ENCODE peak calls at places on chromosomes 4 and X, in four cellular contexts. Q, M, F and C are unnamed samples.

GRCh38 chrX:78019586-78020483 is 50.4 kb upstream of the PGAM4 start:
- DNase-seq in F (no peak), Q (no peak), M (no peak), C (no peak)

GRCh38 chr4:84647307-84647884 is 64.5 kb downstream of the CDS1 start:
- DNase-seq in F (no peak), Q (peak), M (peak), C (peak)

GRCh38 chr4:152976466-152976761 is 40.3 kb downstream of the FHDC1 start:
- DNase-seq in M (no peak), F (no peak), Q (peak), C (no peak)

GRCh38 chrX:69493193-69493592 is 10.9 kb upstream of the NALF2 start:
- DNase-seq in F (peak), Q (peak), M (peak), C (no peak)

GRCh38 chrX:22686138-22686541 is 313.6 kb upstream of the DDX53 start:
- DNase-seq in M (no peak), F (no peak), Q (no peak), C (peak)

GRCh38 chrX:70022608-70023007 is 27.1 kb downstream of the AWAT2 start:
- DNase-seq in M (no peak), F (no peak), Q (no peak), C (no peak)

GRCh38 chr4:41802590-41802989 is 54.1 kb upstream of the PHOX2B start:
- DNase-seq in F (no peak), Q (no peak), M (no peak), C (no peak)

GRCh38 chr4:73764513-73764912 is 24.1 kb downstream of the CXCL8 start:
- DNase-seq in Q (no peak), M (no peak), F (no peak), C (no peak)

GRCh38 chr4:73728091-73728741 is 12.2 kb upstream of the CXCL8 start:
- DNase-seq in Q (no peak), F (no peak), M (no peak), C (no peak)

GRCh38 chrX:34528081-34528480 is 129.0 kb downstream of the TMEM47 start:
- DNase-seq in F (no peak), Q (no peak), M (no peak), C (no peak)

GRCh38 chrX:65696613-65697012 is 29.2 kb downstream of the MSN start:
- DNase-seq in M (no peak), F (no peak), Q (no peak), C (no peak)

GRCh38 chrX:65697915-65698796 is 30.7 kb downstream of the MSN start:
- DNase-seq in F (no peak), Q (peak), M (peak), C (peak)

GRCh38 chrX:65702956-65703355 is 35.5 kb downstream of the MSN start:
- DNase-seq in Q (no peak), M (no peak), F (no peak), C (no peak)

GRCh38 chrX:65695849-65696248 is 28.4 kb downstream of the MSN start:
- DNase-seq in Q (no peak), M (no peak), F (no peak), C (no peak)

GRCh38 chrX:65697173-65697572 is 29.7 kb downstream of the MSN start:
- DNase-seq in F (no peak), Q (no peak), M (peak), C (peak)
- H3K4ac ChIP-seq in F (no peak), Q (no peak), M (no peak), C (no peak)

GRCh38 chrX:19698691-19699090 is 183.4 kb upstream of the MAP3K15 start:
- DNase-seq in M (no peak), F (no peak), Q (no peak), C (no peak)
- H3K4me2 ChIP-seq in M (no peak), F (no peak), Q (no peak), C (no peak)

GRCh38 chr4:37977471-37978452 is 17.6 kb downstream of the PTTG2 start:
- DNase-seq in F (peak), Q (no peak), M (peak), C (peak)
- H3K4ac ChIP-seq in F (peak), Q (no peak), M (peak), C (peak)

DNA sequence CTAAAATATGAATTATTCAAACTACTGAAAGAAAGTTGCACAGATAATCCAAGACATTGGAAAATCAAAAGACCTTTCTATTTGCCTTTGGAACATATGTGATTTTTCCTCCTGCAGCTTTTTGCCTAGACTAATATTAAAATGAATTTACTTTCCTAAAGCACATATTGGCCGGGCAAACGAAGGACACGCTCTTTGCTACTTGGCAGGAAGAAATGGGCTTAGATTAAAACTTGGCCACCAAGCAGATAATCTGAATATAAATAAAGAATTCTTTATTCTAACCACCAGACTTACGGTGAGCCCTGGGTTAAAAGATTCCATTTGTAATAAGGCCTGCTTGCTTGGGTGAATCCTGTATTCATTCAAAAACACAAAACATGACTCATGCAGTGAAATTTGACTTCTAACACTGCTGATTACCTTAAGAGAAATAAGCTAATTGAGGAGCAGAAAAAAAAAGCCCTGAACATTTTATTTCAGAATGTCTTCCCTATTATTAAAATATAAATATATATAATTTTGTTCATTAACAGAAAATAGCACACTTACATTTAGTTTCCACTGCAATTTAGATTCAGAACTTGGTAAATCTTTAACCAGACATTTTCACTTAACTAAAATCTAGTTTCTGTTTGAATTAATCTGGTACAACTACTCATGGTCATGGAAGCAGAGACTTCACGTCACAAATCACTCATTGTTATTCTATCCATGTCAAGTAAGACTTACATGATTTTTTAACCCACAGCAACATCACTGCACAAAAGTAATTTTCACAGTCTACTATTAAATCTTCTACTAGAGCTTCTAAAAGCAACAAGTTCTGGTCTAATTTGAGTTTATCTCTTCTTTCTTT is 116.1 kb upstream of the PLAC1 start:
- DNase-seq in F (no peak), M (no peak), Q (no peak), C (peak)
- H3K4me2 ChIP-seq in F (no peak), M (no peak), Q (no peak), C (no peak)

GRCh38 chrX:55908685-55909212 is 191.2 kb downstream of the RRAGB start:
- DNase-seq in M (peak), Q (peak), F (peak), C (peak)
- H3K4ac ChIP-seq in M (peak), Q (no peak), F (no peak), C (no peak)

GRCh38 chrX:103727115-103727514 is 16.4 kb downstream of the TMEM31 start:
- DNase-seq in F (no peak), M (no peak), Q (no peak), C (no peak)

GRCh38 chrX:103722505-103722904 is 11.8 kb downstream of the TMEM31 start:
- DNase-seq in M (no peak), Q (no peak), F (no peak), C (no peak)

GRCh38 chrX:103730147-103730546 is 19.4 kb downstream of the TMEM31 start:
- DNase-seq in Q (no peak), F (no peak), M (no peak), C (no peak)

GRCh38 chrX:103729015-103729414 is 18.3 kb downstream of the TMEM31 start:
- DNase-seq in M (no peak), Q (no peak), F (no peak), C (no peak)

GRCh38 chrX:103726477-103726876 is 15.8 kb downstream of the TMEM31 start:
- DNase-seq in F (no peak), M (no peak), Q (no peak), C (no peak)
- H3K4me2 ChIP-seq in F (no peak), M (no peak), Q (no peak), C (no peak)

GRCh38 chr4:128366212-128366611 is 78.6 kb upstream of the PGRMC2 start:
- DNase-seq in F (no peak), M (no peak), Q (no peak), C (no peak)

GRCh38 chr4:128359422-128359821 is 71.8 kb upstream of the PGRMC2 start:
- DNase-seq in F (no peak), M (no peak), Q (no peak), C (no peak)

GRCh38 chr4:128362760-128363159 is 75.1 kb upstream of the PGRMC2 start:
- DNase-seq in Q (no peak), M (peak), F (no peak), C (no peak)

GRCh38 chr4:128364565-128364964 is 77.0 kb upstream of the PGRMC2 start:
- DNase-seq in Q (no peak), M (no peak), F (no peak), C (peak)

GRCh38 chr4:128363966-128364365 is 76.4 kb upstream of the PGRMC2 start:
- DNase-seq in F (no peak), M (no peak), Q (no peak), C (no peak)
- H3K4ac ChIP-seq in F (no peak), M (no peak), Q (no peak), C (no peak)